ENCODE peak calls at places on chromosomes 6 and 20, in seven cellular contexts. X, J, D, Y, M, W and G are unnamed samples.

GRCh38 chr6:158785036-158785435 is 34.1 kb downstream of the EZR start:
- DNase-seq in J (no peak), Y (no peak), D (no peak), W (no peak), X (no peak), M (no peak), G (no peak)

GRCh38 chr20:5513975-5514516 is 197.3 kb upstream of the PROKR2 start:
- DNase-seq in W (peak), D (no peak), X (no peak), M (no peak), Y (no peak), J (no peak), G (no peak)

GRCh38 chr6:6907286-6907685 is 200.5 kb upstream of the RREB1 start:
- DNase-seq in X (no peak), J (no peak), D (no peak), Y (no peak), M (no peak), W (no peak), G (no peak)

GRCh38 chr6:134689676-134690447 is 260.0 kb downstream of the ALDH8A1 start:
- DNase-seq in J (no peak), M (no peak), W (no peak), X (no peak), Y (no peak), D (no peak), G (no peak)

GRCh38 chr6:99446076-99446475 is 21.0 kb upstream of the PNISR start:
- DNase-seq in W (no peak), X (no peak), Y (no peak), M (no peak), D (no peak), J (no peak), G (no peak)

GRCh38 chr20:50850721-50851286 is 55.9 kb downstream of the BCAS4 start:
- DNase-seq in D (no peak), Y (no peak), M (no peak), J (no peak), W (no peak), X (no peak), G (no peak)

GRCh38 chr6:38542031-38542430 is 97.7 kb downstream of the BTBD9 start:
- DNase-seq in D (no peak), Y (no peak), M (no peak), W (no peak), X (no peak), J (no peak), G (no peak)

GRCh38 chr20:32443386-32443974 is 85.3 kb downstream of the ASXL1 start:
- DNase-seq in W (peak), J (no peak), D (no peak), M (no peak), X (no peak), Y (no peak), G (no peak)

GRCh38 chr20:49279677-49280462 is 2.0 kb upstream of the ZNFX1 start:
- DNase-seq in X (no peak), W (no peak), D (no peak), M (no peak), Y (no peak), J (no peak), G (no peak)